ENCODE peak calls at places on chromosome 15, in four cellular contexts. U is endothelial cell of umbilical vein, E is stomach, S is tibial nerve. L is an unnamed sample.

GRCh38 chr15:58952751-58953150 is 19.3 kb upstream of the SLTM start:
- DNase-seq in U (peak; percentile 19), E (no peak), S (no peak), L (no peak)

GRCh38 chr15:32106401-32107381 is 76.4 kb downstream of the CHRNA7 start:
- DNase-seq in U (no peak), E (no peak), S (no peak), L (no peak)

GRCh38 chr15:63587527-63587926 is 9.7 kb upstream of the FBXL22 start:
- DNase-seq in U (peak; percentile 36), E (no peak), S (no peak), L (no peak)

GRCh38 chr15:45026646-45027045 is 3.7 kb downstream of the SORD start:
- DNase-seq in U (peak; percentile 81), E (peak; percentile 49), S (no peak), L (no peak)

GRCh38 chr15:66580643-66581042 is 14.8 kb upstream of the LCTL start:
- DNase-seq in U (peak; percentile 90), E (no peak), S (peak; percentile 17), L (no peak)

GRCh38 chr15:84749111-84749991 is 959 bp downstream of the ZNF592 start:
- DNase-seq in U (peak; percentile 45), E (peak; percentile 28), S (no peak), L (peak; percentile 67)

GRCh38 chr15:73930790-73931281 is 4.6 kb downstream of the LOXL1 start:
- DNase-seq in U (no peak), E (no peak), S (no peak), L (no peak)

GRCh38 chr15:92715753-92716152 is 60.2 kb upstream of the FAM174B start:
- DNase-seq in U (peak; percentile 84), E (peak; percentile 37), S (no peak), L (peak; percentile 39)

GRCh38 chr15:59347915-59348314 is 24.8 kb downstream of the MYO1E start:
- DNase-seq in U (no peak), E (no peak), S (no peak), L (no peak)

GRCh38 chr15:59371458-59372351 is 966 bp downstream of the MYO1E start:
- DNase-seq in U (peak; percentile 27), E (peak; percentile 70), S (no peak), L (peak; percentile 28)

GRCh38 chr15:77118787-77119410 is 48.0 kb upstream of the TSPAN3 start:
- DNase-seq in U (peak; percentile 80), E (peak; percentile 40), S (no peak), L (peak; percentile 67)

GRCh38 chr15:69126054-69126469 is 34.4 kb upstream of the GLCE start:
- DNase-seq in U (peak; percentile 7), E (no peak), S (no peak), L (no peak)

GRCh38 chr15:31391687-31392671 is 65.3 kb downstream of the KLF13 start:
- DNase-seq in U (peak; percentile 50), E (peak; percentile 90), S (peak; percentile 81), L (peak; percentile 91)

GRCh38 chr15:66498501-66499386 is 1.2 kb upstream of the SNAPC5 start:
- DNase-seq in U (peak; percentile 54), E (no peak), S (no peak), L (peak; percentile 8)

GRCh38 chr15:31079519-31079918 is 22.0 kb downstream of the TRPM1 start:
- DNase-seq in U (no peak), E (no peak), S (no peak), L (no peak)

GRCh38 chr15:39312984-39313383 is 267.9 kb upstream of the THBS1 start:
- DNase-seq in U (no peak), E (no peak), S (no peak), L (peak; percentile 43)

GRCh38 chr15:52434885-52435284 is 93.8 kb downstream of the MYO5A start:
- DNase-seq in U (no peak), E (no peak), S (no peak), L (no peak)

GRCh38 chr15:52438047-52438446 is 90.6 kb downstream of the MYO5A start:
- DNase-seq in U (peak; percentile 17), E (no peak), S (no peak), L (no peak)

GRCh38 chr15:52440414-52440813 is 88.3 kb downstream of the MYO5A start:
- DNase-seq in U (no peak), E (no peak), S (no peak), L (no peak)

GRCh38 chr15:52439470-52439869 is 89.2 kb downstream of the MYO5A start:
- DNase-seq in U (no peak), E (no peak), S (no peak), L (no peak)

DNA sequence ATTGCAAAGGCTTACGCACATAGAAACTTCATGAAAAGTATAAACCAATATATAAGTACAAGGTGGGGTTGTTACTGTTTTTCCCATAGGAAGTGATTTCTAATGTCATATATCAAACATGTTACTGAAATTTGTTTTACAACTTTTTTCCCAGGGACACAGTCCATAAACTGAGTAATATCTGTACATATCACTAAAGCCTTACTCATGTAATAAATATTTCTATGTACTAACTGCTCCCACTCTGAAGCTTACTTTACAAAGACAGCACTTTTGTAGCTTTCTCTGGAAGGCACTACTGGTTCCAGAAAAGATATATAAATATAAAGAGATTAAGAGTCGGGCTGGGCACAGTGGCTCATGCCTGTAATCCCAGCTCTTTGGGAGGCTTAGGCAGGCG is 91.7 kb downstream of the MYO5A start:
- DNase-seq in U (no peak), E (no peak), S (no peak), L (no peak)
- TF ChIP-seq CTCF in U (no peak), E (no peak), S (no peak), L (no peak)

DNA sequence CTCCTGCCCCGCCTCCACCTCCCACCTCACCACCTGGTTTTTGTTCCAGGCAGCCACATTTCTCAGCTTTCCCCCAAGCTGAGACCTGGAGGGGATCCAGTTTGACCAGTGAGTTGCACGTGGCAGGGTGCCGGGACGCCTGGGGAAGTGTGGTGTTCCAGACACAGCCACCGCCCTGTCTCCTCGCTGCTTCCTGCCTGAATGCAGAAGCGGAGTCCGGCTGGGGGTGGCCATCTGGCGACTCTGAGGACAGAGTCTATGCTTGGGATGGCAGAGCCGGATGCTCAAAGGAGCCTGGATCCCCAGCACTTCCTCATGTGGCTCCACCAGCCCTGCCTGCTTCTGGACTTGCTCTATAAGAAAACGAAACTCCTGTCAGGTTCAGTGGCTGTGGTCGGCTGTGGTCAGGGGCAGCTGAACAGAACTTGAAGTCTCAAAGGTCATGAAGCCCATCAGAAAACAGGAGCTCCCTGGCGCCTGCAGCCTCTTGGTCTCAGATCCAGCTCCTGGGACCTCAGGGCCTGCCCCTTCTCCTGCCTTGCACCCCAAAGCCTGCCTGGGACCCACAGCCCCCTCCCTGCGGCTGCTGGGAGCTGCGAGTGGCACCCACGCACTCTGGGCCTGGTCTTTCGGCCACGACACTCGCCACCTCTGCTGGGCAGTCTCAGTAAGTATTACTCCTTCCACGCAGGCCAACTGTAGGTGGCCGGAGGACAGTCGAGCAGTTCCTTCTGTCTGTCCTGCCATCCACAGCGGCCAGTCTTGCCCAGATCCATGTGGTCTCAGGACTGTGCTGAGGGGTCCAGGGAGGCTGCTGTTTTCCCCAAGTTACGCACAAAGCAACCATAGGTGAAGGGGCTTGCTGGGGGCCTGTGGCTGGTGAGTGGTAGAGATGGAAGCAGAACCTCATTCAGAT is 112.8 kb upstream of the MEF2A start:
- DNase-seq in U (peak; percentile 67), E (peak; percentile 83), S (peak; percentile 60), L (peak; percentile 66)
- H3K27ac ChIP-seq in U (peak overlapping the region; percentile 97), E (peak overlapping the region; percentile 87), S (no peak overlapping the region), L (peak overlapping the region; percentile 61)

GRCh38 chr15:78236491-78236890 is 2.1 kb upstream of the ACSBG1 start:
- DNase-seq in U (no peak), E (no peak), S (no peak), L (no peak)
- TF ChIP-seq POLR2A in U (no peak), E (no peak), S (no peak), L (no peak)

DNA sequence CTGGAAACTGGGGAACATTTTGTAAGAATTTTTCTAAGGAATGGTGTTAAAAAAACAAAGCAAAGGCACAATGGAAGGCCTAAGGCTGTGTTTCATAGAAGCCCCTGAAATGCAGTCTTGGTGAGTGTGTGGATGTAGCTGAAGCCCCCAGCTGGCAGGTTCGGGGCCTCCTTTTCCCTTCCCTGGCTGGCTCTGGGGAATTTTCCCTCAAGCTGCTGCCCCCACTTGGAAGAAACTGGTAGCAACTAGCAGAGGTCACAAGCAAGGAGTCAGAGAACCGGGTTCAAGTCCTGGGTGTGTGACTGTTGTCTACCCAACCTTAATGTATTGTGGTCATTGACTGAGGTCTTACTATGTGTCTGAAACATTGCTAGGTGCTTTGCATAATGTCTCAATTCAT is 85.3 kb upstream of the MYZAP start:
- DNase-seq in U (no peak), E (no peak), S (no peak), L (no peak)
- TF ChIP-seq CTCF in U (peak; percentile 11), E (no peak), S (no peak), L (no peak)

GRCh38 chr15:101233651-101234281 is 18.1 kb downstream of the CHSY1 start:
- DNase-seq in U (no peak), E (no peak), S (no peak), L (no peak)
- H3K27ac ChIP-seq in U (no peak overlapping the region), E (no peak overlapping the region), S (no peak overlapping the region), L (peak overlapping the region; percentile 64)

DNA sequence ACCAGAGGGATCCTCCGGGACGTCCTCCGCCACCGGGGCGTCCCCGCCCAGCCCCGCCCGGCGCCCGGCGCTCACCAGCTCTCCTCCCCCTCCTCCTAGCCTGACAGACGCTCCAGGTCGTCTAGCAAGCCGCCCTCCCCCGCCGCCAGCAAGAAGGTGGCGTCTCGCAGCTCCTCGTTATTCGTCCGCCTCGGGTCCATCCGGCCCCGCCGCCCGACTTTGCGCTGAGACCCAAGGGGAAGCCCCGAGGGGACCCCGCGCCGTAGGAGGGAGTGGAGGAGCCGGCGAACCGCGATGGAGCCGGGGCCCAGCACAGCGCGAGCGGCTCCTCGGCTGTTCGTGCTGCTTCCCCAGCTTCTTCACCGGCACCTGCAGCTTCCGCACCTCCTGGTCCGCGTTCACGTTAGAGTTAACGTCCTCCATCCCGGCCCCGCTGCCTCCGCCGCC is 26.3 kb upstream of the MTHFS start:
- DNase-seq in U (peak; percentile 49), E (peak; percentile 63), S (no peak), L (peak; percentile 72)
- TF ChIP-seq POLR2A in U (no peak), E (no peak), S (no peak), L (no peak)

DNA sequence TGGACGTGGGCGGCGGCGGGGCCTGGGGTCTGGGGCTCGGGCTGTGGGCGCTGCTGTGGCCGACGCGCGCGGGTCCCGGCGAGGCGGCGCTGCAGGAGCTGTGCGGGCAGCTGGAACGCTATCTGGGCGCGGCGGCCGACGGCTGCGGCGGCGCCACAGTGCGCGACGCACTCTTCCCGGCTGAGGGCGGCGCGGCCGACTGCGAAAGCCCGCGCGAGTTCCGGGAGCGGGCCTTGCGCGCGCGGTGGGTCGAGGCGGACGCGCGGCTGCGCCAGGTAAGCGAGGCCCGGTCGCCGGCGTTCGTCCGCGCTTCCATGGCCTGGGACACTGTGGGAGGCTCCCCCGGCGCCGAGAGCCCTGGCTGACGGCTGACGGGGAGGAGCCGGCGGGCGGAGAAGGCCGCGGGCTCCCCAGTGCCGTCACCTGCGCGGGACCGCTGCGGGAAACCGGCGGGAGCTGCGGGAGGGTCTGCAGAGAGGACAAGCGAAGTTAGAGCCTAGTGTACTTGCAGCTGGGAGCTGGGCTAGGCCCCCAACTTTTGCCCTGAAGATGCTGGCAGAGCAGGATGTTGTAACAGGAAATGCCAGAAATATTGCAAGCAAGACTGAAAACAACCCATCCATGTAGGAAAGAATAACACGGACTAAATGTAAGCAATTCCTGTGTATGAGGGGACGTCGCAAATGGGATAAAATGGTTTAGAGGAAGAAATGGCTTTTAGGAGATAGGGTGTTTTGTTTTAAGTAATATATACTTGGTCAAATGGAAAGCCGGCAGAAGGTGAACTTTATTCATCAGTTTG is 834 bp downstream of the WHAMM start:
- DNase-seq in U (peak; percentile 60), E (peak; percentile 58), S (no peak), L (peak; percentile 42)
- TF ChIP-seq CTCF in U (no peak), E (no peak), S (no peak), L (no peak)

L was measured in testis.